ENCODE peak calls at places on chromosome 21, in seven cellular contexts. B, T, Z, A, K, V and N are unnamed samples.
A peak's percentile ranks its signal among the peaks of the same experiment; 100 is the strongest.

GRCh38 chr21:45297869-45298268 is 10.2 kb upstream of the POFUT2 start:
- DNase-seq in B (no peak), T (no peak), Z (no peak), A (no peak), K (no peak), V (no peak), N (no peak)

GRCh38 chr21:29718081-29718815 is 221.5 kb downstream of the GRIK1 start:
- DNase-seq in B (no peak), T (no peak), Z (peak; percentile 65), A (no peak), K (no peak), V (no peak), N (no peak)

GRCh38 chr21:46160563-46161179 is 5.3 kb upstream of the FTCD start:
- DNase-seq in B (no peak), T (peak; percentile 55), Z (no peak), A (no peak), K (no peak), V (no peak), N (no peak)

GRCh38 chr21:41143596-41144325 is 24.2 kb upstream of the BACE2 start:
- DNase-seq in B (no peak), T (no peak), Z (no peak), A (no peak), K (no peak), V (no peak), N (no peak)

GRCh38 chr21:42456457-42456856 is 39.6 kb downstream of the RSPH1 start:
- DNase-seq in B (peak; percentile 21), T (no peak), Z (no peak), A (peak; percentile 26), K (no peak), V (no peak), N (no peak)

GRCh38 chr21:31176080-31176551 is 137.8 kb upstream of the KRTAP19-8 start:
- DNase-seq in B (no peak), T (no peak), Z (no peak), A (no peak), K (peak; percentile 1), V (no peak), N (no peak)

GRCh38 chr21:38036016-38036415 is 119.8 kb upstream of the KCNJ6 start:
- DNase-seq in B (no peak), T (no peak), Z (no peak), A (no peak), K (no peak), V (no peak), N (no peak)

GRCh38 chr21:43207868-43208267 is 39.1 kb downstream of the CRYAA start:
- DNase-seq in B (no peak), T (no peak), Z (no peak), A (peak; percentile 8), K (no peak), V (no peak), N (no peak)

GRCh38 chr21:40505681-40506080 is 341.3 kb downstream of the DSCAM start:
- DNase-seq in B (no peak), T (no peak), Z (no peak), A (no peak), K (no peak), V (no peak), N (no peak)

GRCh38 chr21:45080639-45081414 is 6.4 kb downstream of the ADARB1 start:
- DNase-seq in B (peak; percentile 40), T (no peak), Z (peak; percentile 23), A (no peak), K (no peak), V (no peak), N (no peak)

GRCh38 chr21:31665397-31665796 is 5.9 kb downstream of the SOD1 start:
- DNase-seq in B (no peak), T (no peak), Z (no peak), A (no peak), K (no peak), V (no peak), N (no peak)

GRCh38 chr21:24204641-24205040 is 1402.6 kb downstream of the MRPL39 start:
- DNase-seq in B (no peak), T (no peak), Z (no peak), A (no peak), K (no peak), V (no peak), N (no peak)

GRCh38 chr21:15592271-15592860 is 137.4 kb upstream of the USP25 start:
- DNase-seq in B (no peak), T (no peak), Z (peak; percentile 20), A (no peak), K (peak; percentile 70), V (no peak), N (peak; percentile 15)

GRCh38 chr21:42474982-42475381 is 21.0 kb downstream of the RSPH1 start:
- DNase-seq in B (no peak), T (no peak), Z (peak; percentile 23), A (peak; percentile 21), K (no peak), V (no peak), N (no peak)

GRCh38 chr21:42233067-42233981 is 14.4 kb downstream of the ABCG1 start:
- DNase-seq in B (peak; percentile 81), T (no peak), Z (no peak), A (peak; percentile 83), K (peak; percentile 70), V (peak; percentile 55), N (no peak)

GRCh38 chr21:45177039-45177438 is 102.7 kb downstream of the ADARB1 start:
- DNase-seq in B (no peak), T (no peak), Z (no peak), A (no peak), K (no peak), V (no peak), N (no peak)

GRCh38 chr21:36087362-36088138 is 17.7 kb downstream of the CBR1 start:
- DNase-seq in B (no peak), T (no peak), Z (no peak), A (no peak), K (no peak), V (no peak), N (no peak)

GRCh38 chr21:42308914-42309752 is 6.1 kb downstream of the TFF3 start:
- DNase-seq in B (no peak), T (no peak), Z (no peak), A (no peak), K (no peak), V (peak; percentile 39), N (no peak)

GRCh38 chr21:41479686-41480085 is 28.3 kb downstream of the TMPRSS2 start:
- DNase-seq in B (no peak), T (no peak), Z (no peak), A (no peak), K (no peak), V (no peak), N (no peak)

GRCh38 chr21:45869121-45870007 is 112.2 kb upstream of the COL6A1 start:
- DNase-seq in B (no peak), T (peak; percentile 61), Z (no peak), A (no peak), K (no peak), V (no peak), N (no peak)

GRCh38 chr21:35041122-35041521 is 8.0 kb downstream of the RUNX1 start:
- DNase-seq in B (no peak), T (no peak), Z (no peak), A (no peak), K (no peak), V (no peak), N (no peak)

GRCh38 chr21:17461014-17461413 is 51.8 kb upstream of the CXADR start:
- DNase-seq in B (no peak), T (no peak), Z (peak; percentile 44), A (no peak), K (no peak), V (no peak), N (no peak)

GRCh38 chr21:45161039-45161945 is 86.9 kb downstream of the ADARB1 start:
- DNase-seq in B (no peak), T (peak; percentile 45), Z (no peak), A (no peak), K (no peak), V (no peak), N (no peak)

GRCh38 chr21:19123053-19123452 is 719.5 kb upstream of the TMPRSS15 start:
- DNase-seq in B (no peak), T (no peak), Z (no peak), A (no peak), K (no peak), V (no peak), N (no peak)

GRCh38 chr21:34702341-34702807 is 33.6 kb downstream of the CLIC6 start:
- DNase-seq in B (no peak), T (no peak), Z (peak; percentile 60), A (no peak), K (no peak), V (no peak), N (no peak)

GRCh38 chr21:35172231-35172630 is 123.1 kb upstream of the RUNX1 start:
- DNase-seq in B (no peak), T (no peak), Z (no peak), A (no peak), K (peak; percentile 48), V (no peak), N (no peak)

GRCh38 chr21:36792505-36792967 is 93.6 kb downstream of the SIM2 start:
- DNase-seq in B (no peak), T (no peak), Z (peak; percentile 74), A (no peak), K (no peak), V (no peak), N (no peak)

GRCh38 chr21:35649186-35649585 is 411.1 kb downstream of the SETD4 start:
- DNase-seq in B (no peak), T (no peak), Z (peak; percentile 8), A (no peak), K (no peak), V (no peak), N (no peak)

GRCh38 chr21:41668686-41669532 is 97.9 kb downstream of the RIPK4 start:
- DNase-seq in B (no peak), T (no peak), Z (no peak), A (no peak), K (no peak), V (no peak), N (no peak)

GRCh38 chr21:36188081-36188681 is 31.6 kb downstream of the DOP1B start:
- DNase-seq in B (no peak), T (no peak), Z (no peak), A (peak; percentile 88), K (no peak), V (no peak), N (no peak)

GRCh38 chr21:42193131-42193671 is 25.7 kb upstream of the ABCG1 start:
- DNase-seq in B (peak; percentile 66), T (no peak), Z (no peak), A (no peak), K (no peak), V (no peak), N (no peak)

GRCh38 chr21:33198346-33199135 is 31.2 kb upstream of the IFNAR2 start:
- DNase-seq in B (no peak), T (no peak), Z (no peak), A (peak; percentile 44), K (peak; percentile 98), V (no peak), N (no peak)

GRCh38 chr21:38780879-38781278 is 24.9 kb upstream of the ETS2 start:
- DNase-seq in B (no peak), T (no peak), Z (no peak), A (no peak), K (peak; percentile 51), V (no peak), N (no peak)

GRCh38 chr21:35852820-35853219 is 207.5 kb downstream of the SETD4 start:
- DNase-seq in B (no peak), T (no peak), Z (no peak), A (no peak), K (no peak), V (no peak), N (no peak)